ENCODE peak calls at places on chromosomes 3 and 15, in seven cellular contexts. K is K562, A is SK-N-SH, S is H1, P is GM12892, V is HepG2, F is GM12878. J is an unnamed sample.

GRCh38 chr3:122824465-122825379 is 29.9 kb downstream of the SLC49A4 start:
- DNase-seq in P (no peak), S (no peak), F (no peak), K (no peak), V (no peak), A (no peak), J (no peak)

GRCh38 chr15:65829150-65829764 is 37.2 kb upstream of the DENND4A start:
- DNase-seq in S (no peak), F (no peak), A (peak), P (no peak), K (peak), V (peak), J (no peak)

GRCh38 chr3:53842436-53843194 is 3.6 kb downstream of the CHDH start:
- DNase-seq in V (peak), S (peak), K (no peak), A (no peak), F (no peak), P (no peak), J (no peak)

GRCh38 chr3:173785004-173785403 is 387.5 kb downstream of the NLGN1 start:
- DNase-seq in A (peak), F (no peak), K (no peak), S (no peak), P (no peak), V (no peak), J (no peak)

GRCh38 chr15:71730277-71731144 is 79.8 kb upstream of the NR2E3 start:
- DNase-seq in K (peak), A (peak), F (no peak), P (peak), S (peak), V (peak), J (peak)

GRCh38 chr3:142279965-142280590 is 54.7 kb upstream of the GK5 start:
- DNase-seq in P (peak), V (peak), K (peak), A (peak), F (peak), S (no peak), J (peak)

GRCh38 chr3:169811606-169812123 is 1.0 kb upstream of the LRRIQ4 start:
- DNase-seq in K (no peak), V (no peak), P (no peak), A (no peak), S (no peak), F (no peak), J (no peak)

GRCh38 chr3:112046599-112046998 is 12.1 kb downstream of the TMPRSS7 start:
- DNase-seq in P (no peak), F (no peak), A (no peak), V (no peak), K (no peak), S (no peak), J (no peak)

GRCh38 chr15:92545996-92546395 is 109.6 kb downstream of the FAM174B start:
- DNase-seq in P (no peak), V (no peak), K (no peak), F (no peak), A (no peak), S (no peak), J (no peak)

GRCh38 chr3:197339841-197340520 is 41.6 kb upstream of the DLG1 start:
- DNase-seq in V (peak), K (no peak), P (no peak), F (no peak), A (peak), S (no peak), J (no peak)

GRCh38 chr3:187197255-187197654 is at the start of gene RTP1:
- DNase-seq in S (no peak), V (no peak), K (no peak), P (no peak), A (peak), F (no peak), J (no peak)

GRCh38 chr3:151440940-151441339 is 19.9 kb downstream of the IGSF10 start:
- DNase-seq in A (no peak), K (no peak), F (no peak), S (no peak), V (no peak), P (no peak), J (no peak)

GRCh38 chr15:42182976-42183375 is 25.1 kb downstream of the VPS39 start:
- DNase-seq in V (no peak), S (no peak), K (no peak), F (no peak), P (no peak), A (no peak), J (no peak)

GRCh38 chr3:112811917-112812660 is 34.6 kb downstream of the CD200R1L start:
- DNase-seq in S (no peak), F (no peak), K (no peak), A (no peak), V (no peak), P (no peak), J (no peak)

DNA sequence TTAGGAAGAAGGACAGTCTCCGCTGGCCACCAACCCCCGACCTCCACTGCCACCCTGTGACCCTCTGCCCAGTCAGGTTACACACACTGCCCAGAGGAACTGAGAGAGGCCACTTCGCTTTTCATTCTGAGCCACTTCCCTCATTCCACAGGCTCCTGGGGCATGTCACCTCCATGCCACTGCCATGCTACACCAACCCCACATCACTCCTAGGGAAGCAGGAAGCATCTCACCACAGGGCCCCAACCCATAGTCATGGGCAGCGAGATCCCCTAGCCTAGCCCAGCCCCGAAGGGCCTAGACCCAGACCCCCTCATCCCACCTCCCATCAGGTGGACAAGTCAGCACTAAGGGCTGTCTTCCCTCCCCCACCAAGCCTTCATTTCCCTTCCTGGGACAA is 1.4 kb downstream of the PLCB2 start:
- DNase-seq in A (no peak), V (no peak), K (no peak), F (no peak), S (no peak), P (no peak), J (no peak)
- TF ChIP-seq TAF1 in A (no peak), V (no peak), K (no peak), F (no peak), S (no peak), P (no peak), J (no peak)

DNA sequence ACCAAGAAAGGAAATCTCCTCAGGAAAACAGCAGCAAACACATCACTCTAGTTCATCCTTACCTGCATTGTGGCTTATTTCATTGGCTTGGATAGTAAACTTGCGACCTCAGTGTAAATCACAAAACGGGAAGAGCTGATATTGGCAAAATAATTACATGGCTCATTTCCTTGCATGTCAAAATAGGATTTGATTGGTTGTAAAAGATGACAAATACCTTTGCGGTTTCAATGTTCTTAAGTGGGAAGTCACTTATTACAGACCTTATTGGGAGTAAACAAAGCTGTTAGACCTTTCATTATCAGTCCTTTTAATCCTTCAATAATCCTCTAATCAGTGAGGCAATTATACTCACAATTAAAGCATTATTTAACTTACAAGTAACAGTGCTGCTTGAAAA is 590.6 kb downstream of the MAGI1 start:
- DNase-seq in P (no peak), S (no peak), F (no peak), V (no peak), A (no peak), K (no peak), J (no peak)
- TF ChIP-seq TAF1 in P (no peak), S (no peak), F (no peak), V (no peak), A (no peak), K (no peak), J (no peak)

DNA sequence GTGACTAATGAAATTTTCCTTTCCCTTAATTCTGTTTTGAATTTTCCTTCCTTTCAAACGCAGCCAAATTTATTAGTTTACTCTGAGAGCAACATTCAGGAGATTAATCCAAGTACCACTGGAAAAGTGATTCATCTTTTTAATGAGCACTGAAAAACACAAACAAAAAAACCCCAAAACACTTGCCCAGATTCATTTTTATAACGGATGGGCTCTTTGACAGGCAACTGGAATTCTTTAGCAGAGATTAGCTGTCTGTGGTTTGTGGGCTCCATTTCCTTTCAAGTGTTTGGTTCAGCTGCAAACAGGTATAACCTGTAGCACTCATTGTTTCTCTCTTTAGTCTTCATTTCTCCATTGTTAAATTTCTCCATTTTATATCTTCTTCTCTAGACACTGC is 3.1 kb upstream of the POLR2M start:
- DNase-seq in F (no peak), S (no peak), K (no peak), P (no peak), A (no peak), V (no peak), J (no peak)
- TF ChIP-seq TAF1 in F (no peak), S (no peak), K (no peak), P (no peak), A (no peak), V (no peak), J (no peak)

DNA sequence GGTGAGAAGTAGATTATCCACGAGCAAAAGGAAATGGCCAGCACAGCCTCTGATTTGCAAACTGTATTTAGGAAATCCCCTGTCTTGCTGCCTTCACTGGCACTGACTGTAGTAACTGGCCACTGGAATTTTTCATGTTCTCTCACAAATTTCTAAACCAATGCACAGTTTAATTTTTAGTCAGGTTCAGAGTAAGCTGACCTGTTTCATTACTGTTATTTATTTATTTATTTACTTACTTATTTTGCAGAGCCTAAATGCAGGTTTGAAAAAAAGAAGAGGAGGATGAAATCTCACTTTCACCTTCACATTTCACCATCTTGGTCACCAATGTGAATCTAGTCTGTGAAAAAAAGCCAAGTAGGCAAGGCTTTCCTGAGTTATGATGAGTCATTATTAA is 291.0 kb downstream of the PLOD2 start:
- DNase-seq in A (no peak), P (no peak), K (no peak), S (no peak), V (no peak), F (peak), J (no peak)
- TF ChIP-seq TAF1 in A (no peak), P (no peak), K (no peak), S (no peak), V (no peak), F (no peak), J (no peak)